ENCODE peak calls at places on chromosomes 11 and 22, in ten cellular contexts. F is AG10803, P is astrocyte of the spinal cord, I is IMR-90, R is dorsolateral prefrontal cortex, J is body of pancreas, X is fibroblast of lung, L is neuronal stem cell, G is stomach, O is neural progenitor cell. K is an unnamed sample.

GRCh38 chr11:57778318-57779037 is 16.9 kb downstream of the CTNND1 start:
- DNase-seq in F (peak), P (peak), I (peak), R (peak), J (peak), X (peak), L (peak), G (peak), O (peak), K (peak)

GRCh38 chr11:73998846-73999575 is 9.9 kb downstream of the UCP3 start:
- DNase-seq in F (no peak), P (no peak), I (no peak), R (no peak), J (no peak), X (no peak), L (no peak), G (no peak), O (no peak), K (no peak)

GRCh38 chr11:133889188-133889587 is 43.9 kb upstream of the SPATA19 start:
- DNase-seq in F (no peak), P (no peak), I (no peak), R (no peak), J (no peak), X (no peak), L (no peak), G (no peak), O (no peak), K (no peak)

GRCh38 chr11:73969991-73970800 is 12.4 kb downstream of the UCP2 start:
- DNase-seq in F (no peak), P (no peak), I (no peak), R (no peak), J (no peak), X (no peak), L (no peak), G (no peak), O (no peak), K (no peak)

GRCh38 chr11:117169726-117170125 is 8.8 kb upstream of the SIDT2 start:
- DNase-seq in F (no peak), P (no peak), I (no peak), R (no peak), J (no peak), X (no peak), L (no peak), G (no peak), O (no peak), K (no peak)

GRCh38 chr11:78607691-78608090 is 33.0 kb upstream of the NARS2 start:
- DNase-seq in F (no peak), P (no peak), I (no peak), R (no peak), J (no peak), X (no peak), L (no peak), G (peak), O (no peak), K (no peak)

GRCh38 chr11:25899761-25900160 is 432.2 kb upstream of the ANO3 start:
- DNase-seq in F (no peak), P (no peak), I (no peak), R (no peak), J (no peak), X (no peak), L (no peak), G (no peak), O (peak), K (peak)

GRCh38 chr11:78261869-78262637 is 73.3 kb downstream of the USP35 start:
- DNase-seq in F (no peak), P (no peak), I (no peak), R (no peak), J (no peak), X (no peak), L (no peak), G (no peak), O (no peak), K (no peak)

GRCh38 chr11:70476669-70477068 is 78.3 kb downstream of the CTTN start:
- DNase-seq in F (no peak), P (no peak), I (peak), R (no peak), J (no peak), X (no peak), L (no peak), G (no peak), O (no peak), K (no peak)

GRCh38 chr22:31286360-31287255 is 5.7 kb downstream of the PIK3IP1 start:
- DNase-seq in F (no peak), P (no peak), I (no peak), R (no peak), J (peak), X (no peak), L (no peak), G (no peak), O (no peak), K (peak)

GRCh38 chr11:65468874-65469333 is 29.9 kb upstream of the MALAT1 start:
- DNase-seq in F (peak), P (no peak), I (no peak), R (peak), J (peak), X (peak), L (no peak), G (peak), O (peak), K (peak)

GRCh38 chr11:44793350-44794090 is 66.8 kb downstream of the TSPAN18 start:
- DNase-seq in F (no peak), P (peak), I (peak), R (no peak), J (no peak), X (peak), L (no peak), G (no peak), O (peak), K (peak)

GRCh38 chr11:78364128-78364751 is 53.4 kb downstream of the GAB2 start:
- DNase-seq in F (no peak), P (no peak), I (no peak), R (no peak), J (no peak), X (no peak), L (no peak), G (no peak), O (no peak), K (no peak)

GRCh38 chr11:69694781-69695180 is 9.0 kb downstream of the FGF19 start:
- DNase-seq in F (no peak), P (no peak), I (no peak), R (no peak), J (no peak), X (no peak), L (no peak), G (no peak), O (no peak), K (no peak)

GRCh38 chr11:83521647-83522596 is 235.8 kb upstream of the CCDC90B start:
- DNase-seq in F (peak), P (no peak), I (peak), R (no peak), J (no peak), X (peak), L (no peak), G (no peak), O (peak), K (peak)

GRCh38 chr22:49850021-49850911 is 3.4 kb upstream of the ZBED4 start:
- DNase-seq in F (no peak), P (no peak), I (no peak), R (no peak), J (no peak), X (no peak), L (no peak), G (no peak), O (no peak), K (no peak)

GRCh38 chr22:49847751-49848689 is 5.6 kb upstream of the ZBED4 start:
- DNase-seq in F (no peak), P (no peak), I (no peak), R (no peak), J (peak), X (no peak), L (no peak), G (no peak), O (peak), K (peak)

GRCh38 chr22:49848690-49849160 is 4.9 kb upstream of the ZBED4 start:
- DNase-seq in F (no peak), P (no peak), I (no peak), R (no peak), J (no peak), X (no peak), L (no peak), G (no peak), O (no peak), K (no peak)

GRCh38 chr22:49850959-49851815 is 2.5 kb upstream of the ZBED4 start:
- DNase-seq in F (no peak), P (no peak), I (no peak), R (no peak), J (no peak), X (no peak), L (no peak), G (no peak), O (no peak), K (no peak)

GRCh38 chr22:49849161-49850020 is 4.3 kb upstream of the ZBED4 start:
- DNase-seq in F (no peak), P (no peak), I (no peak), R (no peak), J (no peak), X (no peak), L (no peak), G (no peak), O (no peak), K (no peak)
- H3K4me3 ChIP-seq in F (no peak), P (no peak), I (peak), R (peak), J (peak), X (no peak), L (no peak), G (peak), O (peak), K (peak)

DNA sequence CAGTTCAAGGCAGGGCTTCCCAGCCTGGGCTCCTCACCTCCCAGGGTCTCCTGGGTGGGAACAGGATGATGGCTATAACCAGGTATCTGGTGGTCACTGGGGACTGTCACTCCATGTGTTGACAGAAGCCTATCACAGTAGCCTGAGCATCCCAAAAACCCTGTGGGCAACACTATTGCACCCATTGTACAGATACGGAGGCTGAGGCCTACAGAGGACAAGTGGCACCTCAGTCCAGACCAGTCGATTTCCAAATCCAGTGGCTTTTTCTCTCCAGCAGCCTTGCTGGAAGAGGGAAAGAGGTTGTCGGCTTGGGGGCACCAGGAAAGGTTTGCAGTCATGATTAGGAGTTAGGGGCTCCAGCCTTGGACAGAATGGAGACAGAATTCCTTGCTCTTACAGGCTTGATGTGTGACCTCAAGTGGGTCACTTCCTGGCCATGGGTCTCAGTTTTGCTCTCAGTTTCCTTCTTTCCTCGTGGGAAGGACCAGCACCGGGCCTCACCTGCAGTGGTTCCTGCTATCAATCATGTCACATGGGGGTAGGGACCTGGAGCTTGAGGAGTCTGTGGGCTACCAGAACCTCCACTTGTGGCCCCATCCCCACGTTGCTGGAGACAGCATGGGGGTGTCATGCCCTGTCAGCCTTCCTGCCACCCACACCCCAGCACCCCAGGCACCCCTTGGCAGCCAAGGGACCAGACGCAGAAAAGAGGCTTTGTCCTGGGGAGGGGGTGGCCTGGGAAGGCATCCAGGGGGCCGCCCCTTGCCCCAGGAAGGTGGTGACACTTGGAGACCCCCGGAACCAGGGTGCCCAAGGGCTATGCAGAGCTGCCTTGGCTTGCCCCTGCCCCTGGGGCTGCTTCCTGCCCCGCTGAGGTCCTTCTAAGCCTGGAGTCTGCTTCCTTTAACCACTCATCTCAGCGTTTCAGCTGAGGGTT is 2.1 kb downstream of the EMID1 start:
- DNase-seq in F (no peak), P (no peak), I (no peak), R (no peak), J (no peak), X (no peak), L (no peak), G (no peak), O (no peak), K (no peak)
- H3K4me3 ChIP-seq in F (no peak), P (no peak), I (no peak), R (peak), J (no peak), X (no peak), L (peak), G (no peak), O (no peak), K (no peak)

DNA sequence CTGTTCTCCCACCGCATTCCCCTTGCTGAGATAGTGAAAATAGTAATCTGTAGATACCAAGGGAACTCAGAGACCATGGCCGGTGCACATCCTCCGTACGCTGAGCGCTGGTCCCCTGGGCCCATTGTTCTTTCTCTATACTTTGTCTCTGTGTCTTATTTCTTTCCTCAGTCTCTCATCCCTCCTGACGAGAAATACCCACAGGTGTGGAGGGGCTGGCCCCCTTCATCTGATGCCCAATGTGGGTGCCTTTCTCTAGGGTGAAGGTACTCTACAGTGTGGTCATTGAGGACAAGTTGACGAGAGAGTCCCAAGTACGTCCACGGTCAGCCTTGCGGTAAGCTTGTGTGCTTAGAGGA is 41.6 kb downstream of the IGLL1 start:
- DNase-seq in F (no peak), P (no peak), I (no peak), R (no peak), J (no peak), X (no peak), L (no peak), G (no peak), O (no peak), K (no peak)
- H3K4me3 ChIP-seq in F (no peak), P (no peak), I (no peak), R (no peak), J (no peak), X (no peak), L (no peak), G (no peak), O (no peak), K (no peak)

GRCh38 chr11:17573526-17573925 is 26.5 kb downstream of the OTOG start:
- DNase-seq in F (no peak), P (no peak), I (no peak), R (no peak), J (no peak), X (no peak), L (no peak), G (no peak), O (no peak), K (no peak)
- H3K4me3 ChIP-seq in F (no peak), P (no peak), I (no peak), R (no peak), J (no peak), X (no peak), L (no peak), G (no peak), O (no peak), K (no peak)

DNA sequence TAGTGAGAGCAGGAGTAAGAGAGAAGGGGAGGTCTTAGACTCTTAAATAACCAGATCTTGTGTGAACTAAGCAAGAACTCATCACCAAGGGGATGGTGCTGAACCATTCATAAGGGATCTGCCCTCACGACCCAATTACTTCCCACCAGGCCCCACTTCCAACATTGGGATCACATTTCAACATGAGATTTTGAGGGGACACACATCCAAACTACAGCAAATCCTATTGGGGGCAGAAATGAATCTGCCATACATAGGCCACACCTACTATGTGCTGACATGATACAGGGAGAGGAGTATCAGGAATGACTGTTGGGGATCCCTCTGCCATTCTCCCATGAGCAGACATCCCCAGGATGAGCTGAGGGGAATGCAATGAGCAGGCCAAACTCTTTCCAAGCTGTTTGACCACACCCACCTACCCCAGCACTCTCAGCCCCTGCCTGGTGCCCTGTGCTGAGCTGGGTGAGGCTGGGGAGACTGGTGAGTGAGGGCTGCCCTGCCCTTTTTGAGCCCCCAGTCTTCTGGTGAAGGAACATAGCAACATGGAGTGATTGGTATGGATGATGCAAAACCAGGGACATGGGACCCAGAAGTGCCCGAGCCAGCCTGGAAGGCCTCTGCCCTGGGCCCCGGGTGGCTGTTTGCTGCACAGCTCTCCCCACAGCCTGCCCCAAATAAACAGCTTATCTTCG is 1.2 kb upstream of the GTSE1 start:
- DNase-seq in F (no peak), P (no peak), I (no peak), R (no peak), J (no peak), X (no peak), L (no peak), G (no peak), O (no peak), K (no peak)
- H3K4me3 ChIP-seq in F (peak), P (no peak), I (no peak), R (peak), J (no peak), X (peak), L (peak), G (peak), O (peak), K (peak)

GRCh38 chr11:8017894-8018741 is 31.0 kb downstream of the EIF3F start:
- DNase-seq in F (peak), P (peak), I (no peak), R (no peak), J (no peak), X (no peak), L (no peak), G (no peak), O (peak), K (peak)

GRCh38 chr11:8019671-8020597 is 32.8 kb downstream of the EIF3F start:
- DNase-seq in F (peak), P (peak), I (peak), R (peak), J (no peak), X (peak), L (no peak), G (no peak), O (peak), K (no peak)

GRCh38 chr11:8016396-8016949 is 29.3 kb downstream of the EIF3F start:
- DNase-seq in F (no peak), P (no peak), I (no peak), R (no peak), J (no peak), X (peak), L (no peak), G (no peak), O (no peak), K (no peak)

GRCh38 chr11:8017071-8017470 is 29.9 kb downstream of the EIF3F start:
- DNase-seq in F (no peak), P (no peak), I (no peak), R (no peak), J (no peak), X (no peak), L (no peak), G (peak), O (no peak), K (no peak)

DNA sequence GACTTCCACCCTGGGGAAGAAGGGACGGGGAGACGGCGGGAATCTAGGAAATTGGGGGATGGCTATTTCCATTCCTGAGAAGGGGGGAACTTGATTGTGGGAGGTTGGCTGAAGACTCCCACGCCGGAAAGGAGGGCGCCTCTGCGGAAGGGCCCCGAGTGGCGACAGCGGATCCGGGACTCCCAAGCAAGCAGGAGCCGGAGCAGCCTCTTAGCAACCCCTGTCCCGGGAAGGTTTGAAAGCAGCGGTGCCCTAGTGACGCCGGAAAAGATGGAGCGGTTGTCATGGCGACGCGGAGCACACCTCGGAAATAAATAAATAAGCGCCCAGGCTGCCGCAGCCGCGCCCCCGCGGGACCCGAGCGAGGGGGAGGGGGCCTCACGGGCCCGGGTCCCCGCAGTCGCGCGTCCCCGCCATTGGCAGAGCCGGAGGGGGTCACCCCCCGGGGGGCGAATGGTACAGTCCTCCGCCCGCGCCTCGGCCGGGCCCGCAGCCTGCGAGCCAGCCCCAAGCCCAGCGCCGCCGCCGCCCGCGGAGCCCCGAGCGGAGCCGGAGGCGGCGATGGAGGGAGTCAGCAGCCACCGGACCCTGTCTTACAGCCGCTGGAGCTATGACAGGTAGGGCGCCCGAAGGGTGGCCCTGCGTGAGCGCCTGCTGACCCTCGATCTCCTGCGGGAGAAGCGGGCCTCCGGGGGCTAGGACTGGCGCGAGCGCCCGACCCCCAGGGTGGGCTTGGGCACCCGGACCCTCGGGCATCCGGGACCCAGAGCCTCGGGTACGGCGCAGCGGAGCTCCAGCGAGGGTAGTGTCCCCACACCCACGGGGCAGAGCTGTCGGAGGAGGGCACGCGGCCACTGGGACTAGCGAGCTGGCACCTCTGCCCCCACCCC is 31.9 kb downstream of the EIF3F start:
- DNase-seq in F (peak), P (peak), I (peak), R (peak), J (peak), X (peak), L (peak), G (peak), O (peak), K (peak)
- H3K4me3 ChIP-seq in F (peak), P (peak), I (peak), R (peak), J (peak), X (peak), L (peak), G (peak), O (peak), K (peak)

K was measured in fibroblast of villous mesenchyme.